ENCODE peak calls at places on chromosomes 2 and 18, in ten cellular contexts. I, P, Y, A, X, L, D, Q, F and W are unnamed samples.

GRCh38 chr2:231709981-231710750 is 1.8 kb downstream of the PTMA start:
- DNase-seq in D (peak; percentile 69), Q (peak; percentile 78), X (peak; percentile 67), I (peak; percentile 49), Y (peak; percentile 84), A (peak; percentile 92), L (peak; percentile 29), P (peak; percentile 89), F (peak; percentile 93), W (peak; percentile 84)

GRCh38 chr2:134573724-134574123 is 145.1 kb downstream of the TMEM163 start:
- DNase-seq in P (no peak), A (no peak), L (no peak), I (no peak), Q (no peak), F (no peak), D (no peak), X (no peak), Y (no peak), W (no peak)

GRCh38 chr2:237299897-237300296 is 114.1 kb downstream of the COL6A3 start:
- DNase-seq in I (no peak), Q (peak; percentile 97), L (peak; percentile 99), Y (peak; percentile 94), D (peak; percentile 24), A (no peak), P (no peak), X (no peak), F (no peak), W (no peak)

GRCh38 chr2:223247136-223247535 is 195.1 kb downstream of the KCNE4 start:
- DNase-seq in L (no peak), A (no peak), X (peak; percentile 38), D (peak; percentile 42), Y (peak; percentile 62), Q (peak; percentile 70), P (no peak), F (no peak), I (no peak), W (no peak)

GRCh38 chr18:24982831-24983230 is 369.1 kb downstream of the ZNF521 start:
- DNase-seq in F (no peak), X (no peak), D (no peak), A (no peak), P (no peak), Q (no peak), L (no peak), I (no peak), Y (no peak), W (no peak)

GRCh38 chr2:110865188-110865587 is 132.8 kb downstream of the ACOXL start:
- DNase-seq in P (peak; percentile 80), D (no peak), F (no peak), L (no peak), Q (peak; percentile 7), I (no peak), X (no peak), A (no peak), Y (peak; percentile 55), W (no peak)

GRCh38 chr2:26905341-26906198 is 57.6 kb downstream of the DPYSL5 start:
- DNase-seq in A (no peak), Q (no peak), Y (no peak), P (no peak), F (no peak), D (no peak), L (no peak), X (no peak), I (no peak), W (no peak)

GRCh38 chr2:203804070-203804469 is 63.5 kb upstream of the CTLA4 start:
- DNase-seq in Q (peak; percentile 99), I (peak; percentile 32), P (no peak), A (no peak), D (no peak), Y (peak; percentile 91), F (no peak), X (no peak), L (peak; percentile 98), W (no peak)

GRCh38 chr2:1675633-1676032 is 68.7 kb downstream of the PXDN start:
- DNase-seq in P (no peak), A (no peak), D (no peak), Q (peak; percentile 98), F (no peak), L (peak; percentile 91), I (no peak), X (no peak), Y (peak; percentile 95), W (peak; percentile 20)

GRCh38 chr2:86078801-86079545 is 26.7 kb downstream of the POLR1A start:
- DNase-seq in X (no peak), Q (peak; percentile 55), Y (peak; percentile 52), F (no peak), L (no peak), I (no peak), A (no peak), D (peak; percentile 54), P (peak; percentile 47), W (no peak)

GRCh38 chr18:6810191-6810590 is 80.7 kb downstream of the ARHGAP28 start:
- DNase-seq in Q (peak; percentile 11), Y (no peak), F (no peak), A (no peak), D (no peak), L (no peak), I (no peak), X (no peak), P (no peak), W (no peak)

GRCh38 chr2:2856723-2857415 is 520.7 kb downstream of the EIPR1 start:
- DNase-seq in X (no peak), Y (no peak), L (no peak), Q (no peak), I (no peak), P (no peak), F (no peak), D (no peak), A (no peak), W (no peak)

GRCh38 chr2:120395221-120395620 is 49.3 kb downstream of the INHBB start:
- DNase-seq in D (no peak), A (no peak), I (no peak), Q (no peak), P (no peak), X (no peak), F (no peak), Y (no peak), L (no peak), W (no peak)

GRCh38 chr2:98643496-98644100 is 35.2 kb downstream of the UNC50 start:
- DNase-seq in P (no peak), D (no peak), X (no peak), Q (peak; percentile 33), Y (no peak), F (no peak), A (no peak), I (no peak), L (no peak), W (no peak)

DNA sequence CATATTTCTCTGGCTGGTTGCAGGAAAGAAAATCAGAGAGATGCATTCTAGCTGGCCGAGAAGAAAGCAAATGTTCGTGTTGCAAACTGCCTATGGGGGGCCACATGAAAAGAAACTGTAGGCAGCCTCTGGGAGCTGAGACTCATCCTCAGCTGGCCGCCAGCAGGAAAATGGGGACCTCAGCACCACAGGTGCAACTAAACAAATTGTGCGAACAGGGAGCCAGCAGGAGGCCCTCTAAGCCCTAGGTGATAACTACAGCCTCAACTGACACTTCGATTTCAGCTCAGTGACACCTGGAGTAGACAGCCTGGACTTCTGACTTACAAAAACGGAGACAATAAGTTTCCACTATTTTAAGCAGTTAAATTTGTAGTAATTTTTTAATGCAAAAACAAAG is 107.3 kb downstream of the DTNB start:
- DNase-seq in A (no peak), X (no peak), L (no peak), D (no peak), F (no peak), Q (no peak), P (no peak), I (no peak), Y (no peak), W (no peak)
- TF ChIP-seq CTCF in A (no peak), X (no peak), L (no peak), D (peak; percentile 25), F (no peak), Q (no peak), P (peak; percentile 9), I (no peak), Y (no peak), W (no peak)

GRCh38 chr2:183709829-183710228 is 585.6 kb downstream of the NUP35 start:
- DNase-seq in D (no peak), F (no peak), X (peak; percentile 16), P (no peak), L (no peak), Q (no peak), A (no peak), I (no peak), Y (no peak), W (no peak)
- TF ChIP-seq CTCF in D (no peak), F (no peak), X (peak; percentile 21), P (no peak), L (no peak), Q (no peak), A (no peak), I (no peak), Y (no peak), W (no peak)

GRCh38 chr2:14942991-14943390 is 310.5 kb downstream of the LRATD1 start:
- DNase-seq in D (no peak), F (no peak), A (no peak), Q (no peak), Y (no peak), L (no peak), I (no peak), P (no peak), X (no peak), W (no peak)

GRCh38 chr2:14941151-14941631 is 308.7 kb downstream of the LRATD1 start:
- DNase-seq in F (no peak), L (no peak), Y (peak; percentile 35), D (no peak), P (no peak), I (no peak), X (no peak), A (no peak), Q (no peak), W (no peak)

DNA sequence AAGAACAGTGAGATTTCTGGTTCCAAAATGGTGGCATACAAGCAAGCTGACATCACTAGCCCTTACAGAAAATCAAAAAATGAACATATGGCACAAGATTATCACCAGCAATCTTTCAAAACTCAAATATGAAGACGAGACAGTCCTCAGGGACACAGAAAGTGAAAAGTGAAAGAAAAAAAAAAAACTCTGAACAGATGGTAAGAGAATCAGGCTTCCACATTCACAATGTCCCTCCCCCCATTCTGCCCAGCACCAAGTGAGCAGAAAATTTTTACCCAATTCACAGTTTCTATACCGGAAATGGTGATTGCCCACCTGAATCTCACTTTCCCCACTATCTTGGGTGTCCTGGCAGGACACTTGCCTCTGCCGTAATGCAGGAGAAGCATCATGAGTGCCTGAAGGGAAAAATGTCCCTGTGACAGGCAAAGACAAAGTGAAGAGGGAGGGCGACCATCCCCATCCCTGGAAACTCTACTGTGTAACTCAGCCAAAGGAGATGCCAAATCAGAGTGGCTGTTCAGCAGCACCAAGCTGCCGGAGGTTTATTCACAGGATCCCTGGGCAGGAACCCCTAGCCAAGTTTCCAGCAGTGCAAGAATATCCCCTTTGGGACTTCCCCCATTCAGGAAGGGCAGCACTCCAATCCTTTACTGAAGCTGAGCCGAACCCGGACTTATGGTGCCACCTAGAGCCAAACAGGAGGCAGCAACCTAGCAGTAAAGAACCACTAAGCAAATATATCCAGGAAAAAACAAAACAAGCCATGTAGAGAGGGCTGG is 312.2 kb downstream of the LRATD1 start:
- DNase-seq in X (peak; percentile 80), I (no peak), F (peak; percentile 21), L (peak; percentile 1), Q (peak; percentile 40), P (no peak), A (peak; percentile 11), D (peak; percentile 76), Y (peak; percentile 23), W (no peak)
- TF ChIP-seq CTCF in X (peak; percentile 75), I (no peak), F (no peak), L (peak; percentile 27), Q (peak; percentile 36), P (no peak), A (peak; percentile 20), D (peak; percentile 77), Y (peak; percentile 22), W (no peak)

GRCh38 chr2:107380912-107381311 is 445.8 kb upstream of the RGPD4 start:
- DNase-seq in Q (no peak), P (no peak), L (no peak), A (no peak), F (no peak), Y (no peak), I (no peak), D (no peak), X (no peak), W (no peak)
- TF ChIP-seq CTCF in Q (no peak), P (no peak), L (no peak), A (no peak), F (no peak), Y (no peak), I (no peak), D (no peak), X (no peak), W (no peak)